ENCODE peak calls at places on chromosomes 11 and 22, in eight cellular contexts. One of them, this sample, is unnamed.

GRCh38 chr22:40648386-40648785 is 11.9 kb upstream of the MRTFA start:
- DNase-seq in mucosa of descending colon: peak; percentile 40
- DNase-seq in naive thymus-derived CD4-positive, alpha-beta T cell: no peak
- DNase-seq in LoVo: no peak
- DNase-seq in HFF-Myc: no peak
- DNase-seq in lung: no peak
- DNase-seq in astrocyte of the hippocampus: no peak
- DNase-seq in keratinocyte: no peak
- DNase-seq in this sample: no peak

GRCh38 chr11:12886508-12886907 is 122.6 kb upstream of the RASSF10 start:
- DNase-seq in HFF-Myc: no peak
- DNase-seq in mucosa of descending colon: no peak
- DNase-seq in astrocyte of the hippocampus: no peak
- DNase-seq in LoVo: no peak
- DNase-seq in lung: no peak
- DNase-seq in keratinocyte: no peak
- DNase-seq in naive thymus-derived CD4-positive, alpha-beta T cell: no peak
- DNase-seq in this sample: no peak

GRCh38 chr11:119356349-119357031 is 10.0 kb upstream of the MFRP start:
- DNase-seq in naive thymus-derived CD4-positive, alpha-beta T cell: peak; percentile 72
- DNase-seq in keratinocyte: no peak
- DNase-seq in mucosa of descending colon: peak; percentile 89
- DNase-seq in LoVo: peak; percentile 81
- DNase-seq in lung: peak; percentile 74
- DNase-seq in HFF-Myc: no peak
- DNase-seq in astrocyte of the hippocampus: peak; percentile 91
- DNase-seq in this sample: no peak

GRCh38 chr22:29114392-29114791 is 41.6 kb downstream of the KREMEN1 start:
- DNase-seq in keratinocyte: no peak
- DNase-seq in naive thymus-derived CD4-positive, alpha-beta T cell: no peak
- DNase-seq in astrocyte of the hippocampus: no peak
- DNase-seq in HFF-Myc: no peak
- DNase-seq in mucosa of descending colon: no peak
- DNase-seq in lung: no peak
- DNase-seq in LoVo: no peak
- DNase-seq in this sample: no peak

GRCh38 chr11:33708970-33709369 is 8.3 kb upstream of the C11orf91 start:
- DNase-seq in mucosa of descending colon: no peak
- DNase-seq in LoVo: no peak
- DNase-seq in keratinocyte: no peak
- DNase-seq in astrocyte of the hippocampus: no peak
- DNase-seq in naive thymus-derived CD4-positive, alpha-beta T cell: no peak
- DNase-seq in lung: no peak
- DNase-seq in HFF-Myc: no peak
- DNase-seq in this sample: no peak

GRCh38 chr11:76910620-76911414 is 50.1 kb downstream of the ACER3 start:
- DNase-seq in lung: no peak
- DNase-seq in naive thymus-derived CD4-positive, alpha-beta T cell: no peak
- DNase-seq in LoVo: no peak
- DNase-seq in HFF-Myc: no peak
- DNase-seq in mucosa of descending colon: no peak
- DNase-seq in keratinocyte: no peak
- DNase-seq in astrocyte of the hippocampus: no peak
- DNase-seq in this sample: no peak

GRCh38 chr11:93614111-93614784 is 47.2 kb upstream of the CEP295 start:
- DNase-seq in LoVo: no peak
- DNase-seq in astrocyte of the hippocampus: no peak
- DNase-seq in HFF-Myc: no peak
- DNase-seq in lung: no peak
- DNase-seq in naive thymus-derived CD4-positive, alpha-beta T cell: peak; percentile 47
- DNase-seq in keratinocyte: no peak
- DNase-seq in mucosa of descending colon: no peak
- DNase-seq in this sample: no peak

GRCh38 chr22:42001706-42002105 is 3.1 kb downstream of the WBP2NL start:
- DNase-seq in mucosa of descending colon: no peak
- DNase-seq in naive thymus-derived CD4-positive, alpha-beta T cell: no peak
- DNase-seq in lung: no peak
- DNase-seq in keratinocyte: no peak
- DNase-seq in LoVo: no peak
- DNase-seq in astrocyte of the hippocampus: no peak
- DNase-seq in HFF-Myc: no peak
- DNase-seq in this sample: no peak

GRCh38 chr11:9663699-9664275 is at the start of gene SWAP70:
- DNase-seq in keratinocyte: peak; percentile 55
- DNase-seq in lung: peak; percentile 92
- DNase-seq in mucosa of descending colon: peak; percentile 94
- DNase-seq in HFF-Myc: peak; percentile 42
- DNase-seq in astrocyte of the hippocampus: peak; percentile 93
- DNase-seq in LoVo: peak; percentile 90
- DNase-seq in naive thymus-derived CD4-positive, alpha-beta T cell: peak; percentile 56
- DNase-seq in this sample: peak; percentile 32

GRCh38 chr11:8690374-8691342 is 8.1 kb downstream of the RPL27A start:
- DNase-seq in mucosa of descending colon: no peak
- DNase-seq in LoVo: no peak
- DNase-seq in lung: no peak
- DNase-seq in HFF-Myc: no peak
- DNase-seq in astrocyte of the hippocampus: no peak
- DNase-seq in keratinocyte: no peak
- DNase-seq in naive thymus-derived CD4-positive, alpha-beta T cell: no peak
- DNase-seq in this sample: no peak

GRCh38 chr22:49645791-49646550 is 181.7 kb downstream of the BRD1 start:
- DNase-seq in keratinocyte: no peak
- DNase-seq in naive thymus-derived CD4-positive, alpha-beta T cell: no peak
- DNase-seq in LoVo: no peak
- DNase-seq in mucosa of descending colon: no peak
- DNase-seq in astrocyte of the hippocampus: no peak
- DNase-seq in lung: no peak
- DNase-seq in HFF-Myc: no peak
- DNase-seq in this sample: no peak